ENCODE peak calls at places on chromosomes 2 and 18, in seven cellular contexts. One of them, this sample, is unnamed.

GRCh38 chr2:95350320-95351079 is 52.0 kb upstream of the FAHD2A start:
- DNase-seq in CD8-positive, alpha-beta memory T cell: no peak
- DNase-seq in ovary: peak
- DNase-seq in lower lobe of right lung: no peak
- DNase-seq in OCI-LY7: no peak
- DNase-seq in fibroblast of lung: no peak
- DNase-seq in H1: no peak
- DNase-seq in this sample: no peak

GRCh38 chr2:179049546-179050311 is at the start of gene CCDC141:
- DNase-seq in CD8-positive, alpha-beta memory T cell: no peak
- DNase-seq in ovary: no peak
- DNase-seq in lower lobe of right lung: no peak
- DNase-seq in OCI-LY7: peak
- DNase-seq in fibroblast of lung: peak
- DNase-seq in H1: no peak
- DNase-seq in this sample: no peak

GRCh38 chr2:40507429-40507828 is 55.5 kb upstream of the SLC8A1 start:
- DNase-seq in CD8-positive, alpha-beta memory T cell: no peak
- DNase-seq in ovary: no peak
- DNase-seq in lower lobe of right lung: no peak
- DNase-seq in OCI-LY7: peak
- DNase-seq in fibroblast of lung: no peak
- DNase-seq in H1: no peak
- DNase-seq in this sample: no peak

GRCh38 chr2:37856101-37856751 is 68.9 kb upstream of the RMDN2 start:
- DNase-seq in CD8-positive, alpha-beta memory T cell: no peak
- DNase-seq in ovary: no peak
- DNase-seq in lower lobe of right lung: no peak
- DNase-seq in OCI-LY7: no peak
- DNase-seq in fibroblast of lung: no peak
- DNase-seq in H1: no peak
- DNase-seq in this sample: peak

GRCh38 chr2:119744335-119744939 is 15.3 kb upstream of the PTPN4 start:
- DNase-seq in CD8-positive, alpha-beta memory T cell: no peak
- DNase-seq in ovary: no peak
- DNase-seq in lower lobe of right lung: peak
- DNase-seq in OCI-LY7: no peak
- DNase-seq in fibroblast of lung: no peak
- DNase-seq in H1: no peak
- DNase-seq in this sample: no peak

GRCh38 chr2:72154386-72154785 is 6.7 kb upstream of the CYP26B1 start:
- DNase-seq in CD8-positive, alpha-beta memory T cell: no peak
- DNase-seq in ovary: no peak
- DNase-seq in lower lobe of right lung: no peak
- DNase-seq in OCI-LY7: no peak
- DNase-seq in fibroblast of lung: no peak
- DNase-seq in H1: peak
- DNase-seq in this sample: no peak

GRCh38 chr2:9908639-9909038 is 42.9 kb upstream of the GRHL1 start:
- DNase-seq in CD8-positive, alpha-beta memory T cell: no peak
- DNase-seq in ovary: no peak
- DNase-seq in lower lobe of right lung: no peak
- DNase-seq in OCI-LY7: no peak
- DNase-seq in fibroblast of lung: no peak
- DNase-seq in H1: no peak
- DNase-seq in this sample: no peak

GRCh38 chr18:28127763-28128737 is 48.9 kb downstream of the CDH2 start:
- DNase-seq in CD8-positive, alpha-beta memory T cell: no peak
- DNase-seq in ovary: no peak
- DNase-seq in lower lobe of right lung: no peak
- DNase-seq in OCI-LY7: no peak
- DNase-seq in fibroblast of lung: no peak
- DNase-seq in H1: no peak
- DNase-seq in this sample: no peak

GRCh38 chr18:44958450-44958849 is 277.8 kb downstream of the SETBP1 start:
- DNase-seq in CD8-positive, alpha-beta memory T cell: no peak
- DNase-seq in ovary: no peak
- DNase-seq in lower lobe of right lung: no peak
- DNase-seq in OCI-LY7: no peak
- DNase-seq in fibroblast of lung: no peak
- DNase-seq in H1: no peak
- DNase-seq in this sample: no peak

GRCh38 chr2:215442392-215442787 is 6.5 kb upstream of the FN1 start:
- DNase-seq in CD8-positive, alpha-beta memory T cell: no peak
- DNase-seq in ovary: no peak
- DNase-seq in lower lobe of right lung: no peak
- DNase-seq in OCI-LY7: no peak
- DNase-seq in fibroblast of lung: no peak
- DNase-seq in H1: no peak
- DNase-seq in this sample: no peak

GRCh38 chr2:166106431-166107015 is 21.3 kb downstream of the SCN1A start:
- DNase-seq in CD8-positive, alpha-beta memory T cell: no peak
- DNase-seq in ovary: no peak
- DNase-seq in lower lobe of right lung: no peak
- DNase-seq in OCI-LY7: peak
- DNase-seq in fibroblast of lung: peak
- DNase-seq in H1: no peak
- DNase-seq in this sample: no peak

GRCh38 chr2:115083216-115083615 is 640.8 kb downstream of the DPP10 start:
- DNase-seq in CD8-positive, alpha-beta memory T cell: no peak
- DNase-seq in ovary: no peak
- DNase-seq in lower lobe of right lung: no peak
- DNase-seq in OCI-LY7: no peak
- DNase-seq in fibroblast of lung: no peak
- DNase-seq in H1: no peak
- DNase-seq in this sample: no peak

GRCh38 chr2:147364597-147364996 is 480.2 kb upstream of the ACVR2A start:
- DNase-seq in CD8-positive, alpha-beta memory T cell: no peak
- DNase-seq in ovary: no peak
- DNase-seq in lower lobe of right lung: no peak
- DNase-seq in OCI-LY7: peak
- DNase-seq in fibroblast of lung: no peak
- DNase-seq in H1: no peak
- DNase-seq in this sample: no peak

GRCh38 chr2:21256006-21256405 is 132.2 kb downstream of the TDRD15 start:
- DNase-seq in CD8-positive, alpha-beta memory T cell: no peak
- DNase-seq in ovary: no peak
- DNase-seq in lower lobe of right lung: no peak
- DNase-seq in OCI-LY7: peak
- DNase-seq in fibroblast of lung: no peak
- DNase-seq in H1: no peak
- DNase-seq in this sample: no peak

GRCh38 chr18:70366174-70366573 is 77.3 kb downstream of the SOCS6 start:
- DNase-seq in CD8-positive, alpha-beta memory T cell: no peak
- DNase-seq in ovary: no peak
- DNase-seq in lower lobe of right lung: no peak
- DNase-seq in OCI-LY7: no peak
- DNase-seq in fibroblast of lung: no peak
- DNase-seq in H1: no peak
- DNase-seq in this sample: no peak

GRCh38 chr2:124533226-124533954 is 508.3 kb downstream of the CNTNAP5 start:
- DNase-seq in CD8-positive, alpha-beta memory T cell: no peak
- DNase-seq in ovary: no peak
- DNase-seq in lower lobe of right lung: no peak
- DNase-seq in OCI-LY7: no peak
- DNase-seq in fibroblast of lung: no peak
- DNase-seq in H1: no peak
- DNase-seq in this sample: no peak

GRCh38 chr2:239621611-239622010 is 220.8 kb upstream of the HDAC4 start:
- DNase-seq in CD8-positive, alpha-beta memory T cell: no peak
- DNase-seq in ovary: no peak
- DNase-seq in lower lobe of right lung: no peak
- DNase-seq in OCI-LY7: no peak
- DNase-seq in fibroblast of lung: no peak
- DNase-seq in H1: no peak
- DNase-seq in this sample: no peak

GRCh38 chr2:127358044-127358443 is 29.7 kb downstream of the MAP3K2 start:
- DNase-seq in CD8-positive, alpha-beta memory T cell: no peak
- DNase-seq in ovary: no peak
- DNase-seq in lower lobe of right lung: no peak
- DNase-seq in OCI-LY7: no peak
- DNase-seq in fibroblast of lung: peak
- DNase-seq in H1: no peak
- DNase-seq in this sample: no peak

GRCh38 chr2:200365209-200365608 is 58.7 kb downstream of the SPATS2L start:
- DNase-seq in CD8-positive, alpha-beta memory T cell: no peak
- DNase-seq in ovary: no peak
- DNase-seq in lower lobe of right lung: no peak
- DNase-seq in OCI-LY7: no peak
- DNase-seq in fibroblast of lung: no peak
- DNase-seq in H1: no peak
- DNase-seq in this sample: no peak

GRCh38 chr2:43127941-43128561 is 98.4 kb downstream of the ZFP36L2 start:
- DNase-seq in CD8-positive, alpha-beta memory T cell: no peak
- DNase-seq in ovary: peak
- DNase-seq in lower lobe of right lung: no peak
- DNase-seq in OCI-LY7: no peak
- DNase-seq in fibroblast of lung: no peak
- DNase-seq in H1: no peak
- DNase-seq in this sample: no peak

DNA sequence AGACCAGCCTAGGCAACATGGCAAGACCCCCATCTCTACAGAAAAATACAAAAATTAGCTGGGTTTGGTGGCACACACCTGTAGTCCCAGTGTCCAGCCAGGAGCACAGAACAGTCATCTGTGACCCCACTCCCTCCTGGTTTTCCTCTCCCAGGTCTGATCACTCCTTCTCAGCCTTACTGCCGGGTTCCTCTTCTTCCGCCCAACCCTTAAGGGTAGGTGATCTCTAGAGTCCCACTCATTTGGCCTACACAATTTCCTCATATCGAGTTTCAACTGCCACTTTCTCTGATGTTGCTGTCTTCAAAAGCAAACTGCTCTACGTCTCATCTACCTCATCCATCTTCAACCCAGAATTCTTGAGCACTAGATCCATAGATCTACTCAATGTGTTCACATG is 13.4 kb upstream of the MAT2A start:
- DNase-seq in CD8-positive, alpha-beta memory T cell: no peak
- DNase-seq in ovary: no peak
- DNase-seq in lower lobe of right lung: no peak
- DNase-seq in OCI-LY7: no peak
- DNase-seq in fibroblast of lung: no peak
- DNase-seq in H1: no peak
- DNase-seq in this sample: no peak
- H3K27ac ChIP-seq in CD8-positive, alpha-beta memory T cell: no peak
- H3K27ac ChIP-seq in ovary: no peak
- H3K27ac ChIP-seq in lower lobe of right lung: no peak
- H3K27ac ChIP-seq in OCI-LY7: no peak
- H3K27ac ChIP-seq in fibroblast of lung: no peak
- H3K27ac ChIP-seq in H1: no peak
- H3K27ac ChIP-seq in this sample: peak

DNA sequence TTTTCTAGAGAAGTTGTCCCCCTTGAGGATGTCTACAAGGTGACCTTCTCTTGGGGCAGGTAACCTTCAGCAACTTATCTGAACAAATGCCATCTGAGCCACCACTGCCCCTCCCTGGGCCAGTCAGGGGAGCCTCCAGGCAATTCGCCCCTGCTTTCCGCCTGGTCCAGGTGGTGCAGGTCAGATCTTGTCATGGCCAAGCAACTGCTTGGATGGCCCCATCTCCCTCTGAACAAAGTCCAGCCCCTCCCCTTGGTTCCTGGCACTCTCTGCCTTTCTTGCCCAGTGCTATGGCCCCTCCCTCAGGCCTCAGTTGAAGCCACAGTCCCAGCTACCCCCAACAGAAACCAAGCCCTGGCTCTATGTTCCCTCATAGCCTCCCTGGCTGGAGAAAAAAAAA is 138.7 kb downstream of the ALPK2 start:
- DNase-seq in CD8-positive, alpha-beta memory T cell: no peak
- DNase-seq in ovary: no peak
- DNase-seq in lower lobe of right lung: no peak
- DNase-seq in OCI-LY7: no peak
- DNase-seq in fibroblast of lung: no peak
- DNase-seq in H1: no peak
- DNase-seq in this sample: no peak
- H3K27ac ChIP-seq in CD8-positive, alpha-beta memory T cell: no peak
- H3K27ac ChIP-seq in ovary: no peak
- H3K27ac ChIP-seq in lower lobe of right lung: no peak
- H3K27ac ChIP-seq in OCI-LY7: no peak
- H3K27ac ChIP-seq in fibroblast of lung: no peak
- H3K27ac ChIP-seq in H1: no peak
- H3K27ac ChIP-seq in this sample: no peak

DNA sequence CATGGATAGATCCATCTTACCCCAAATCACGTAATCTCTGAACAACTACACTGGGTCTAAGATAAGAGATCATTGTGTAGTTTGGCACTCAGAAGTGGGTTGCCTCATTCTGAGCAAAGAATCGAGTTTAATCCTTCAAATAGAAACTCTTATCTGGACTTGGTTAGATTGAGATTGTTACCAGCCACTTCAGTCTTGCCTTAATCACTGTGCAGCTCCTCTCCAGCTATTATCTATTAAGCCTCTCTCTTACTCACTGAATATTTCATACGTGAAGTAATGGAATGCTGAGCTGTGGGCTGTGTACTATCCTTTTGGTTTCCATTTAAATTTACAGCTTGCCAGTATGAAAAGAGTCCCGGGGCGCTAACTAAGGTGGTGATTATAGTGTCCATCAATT is 65.6 kb upstream of the NCKAP5 start:
- DNase-seq in CD8-positive, alpha-beta memory T cell: no peak
- DNase-seq in ovary: no peak
- DNase-seq in lower lobe of right lung: no peak
- DNase-seq in OCI-LY7: no peak
- DNase-seq in fibroblast of lung: peak
- DNase-seq in H1: no peak
- DNase-seq in this sample: no peak
- H3K27ac ChIP-seq in CD8-positive, alpha-beta memory T cell: no peak
- H3K27ac ChIP-seq in ovary: no peak
- H3K27ac ChIP-seq in lower lobe of right lung: no peak
- H3K27ac ChIP-seq in OCI-LY7: no peak
- H3K27ac ChIP-seq in fibroblast of lung: no peak
- H3K27ac ChIP-seq in H1: no peak
- H3K27ac ChIP-seq in this sample: no peak

DNA sequence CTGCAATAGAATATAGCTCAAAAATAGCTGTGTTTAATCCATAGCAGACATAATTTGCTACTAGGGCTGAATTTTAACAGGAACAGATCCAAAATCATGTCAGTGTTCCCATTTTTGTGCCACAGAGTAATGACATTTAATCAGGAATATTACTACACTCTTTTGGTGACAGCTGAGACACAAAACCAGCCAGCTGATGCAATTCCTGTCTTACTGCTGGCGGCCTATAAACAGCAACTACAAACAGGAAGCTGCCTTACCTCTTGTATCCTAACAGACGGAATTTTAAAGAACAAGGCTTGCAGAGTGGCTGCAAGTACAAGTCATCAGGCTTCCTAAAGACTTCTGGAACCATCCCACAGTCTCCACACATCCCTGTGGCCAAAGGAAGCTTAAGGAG is 218.1 kb downstream of the ZNF521 start:
- DNase-seq in CD8-positive, alpha-beta memory T cell: no peak
- DNase-seq in ovary: no peak
- DNase-seq in lower lobe of right lung: no peak
- DNase-seq in OCI-LY7: no peak
- DNase-seq in fibroblast of lung: no peak
- DNase-seq in H1: no peak
- DNase-seq in this sample: no peak
- H3K27ac ChIP-seq in CD8-positive, alpha-beta memory T cell: no peak
- H3K27ac ChIP-seq in ovary: no peak
- H3K27ac ChIP-seq in lower lobe of right lung: no peak
- H3K27ac ChIP-seq in OCI-LY7: no peak
- H3K27ac ChIP-seq in fibroblast of lung: no peak
- H3K27ac ChIP-seq in H1: no peak
- H3K27ac ChIP-seq in this sample: peak